ENCODE peak calls at places on chromosome 4, in nine cellular contexts. N, O, S, G, V, C, Y, M and T are unnamed samples.

GRCh38 chr4:16155503-16156169 is 70.6 kb downstream of the TAPT1 start:
- DNase-seq in M (no peak), S (no peak), G (no peak), N (peak), Y (no peak), C (no peak), V (no peak), O (no peak), T (no peak)

GRCh38 chr4:152539556-152540292 is 3.8 kb upstream of the FBXW7 start:
- DNase-seq in M (no peak), S (no peak), N (no peak), C (no peak), G (no peak), V (no peak), Y (no peak), O (no peak), T (no peak)

GRCh38 chr4:53321151-53321987 is 44.5 kb downstream of the SCFD2 start:
- DNase-seq in V (no peak), N (peak), M (no peak), Y (peak), C (no peak), G (no peak), O (no peak), S (no peak), T (no peak)

GRCh38 chr4:38179690-38180299 is 219.6 kb downstream of the PTTG2 start:
- DNase-seq in G (peak), V (peak), N (peak), S (peak), M (peak), O (peak), C (peak), Y (peak), T (no peak)

GRCh38 chr4:27360651-27361347 is 500.2 kb downstream of the STIM2 start:
- DNase-seq in Y (peak), N (peak), V (no peak), S (no peak), C (no peak), G (peak), O (no peak), M (no peak), T (no peak)

GRCh38 chr4:24514808-24515207 is 69.5 kb downstream of the DHX15 start:
- DNase-seq in Y (no peak), G (no peak), V (peak), O (no peak), M (no peak), N (peak), C (no peak), S (no peak), T (no peak)

GRCh38 chr4:166662266-166662843 is 571.9 kb downstream of the SPOCK3 start:
- DNase-seq in Y (no peak), O (no peak), M (no peak), C (no peak), S (no peak), G (no peak), N (no peak), V (no peak), T (peak)

GRCh38 chr4:39469429-39470077 is 10.7 kb downstream of the LIAS start:
- DNase-seq in O (no peak), G (peak), Y (peak), V (peak), S (no peak), N (peak), M (no peak), C (peak), T (peak)

GRCh38 chr4:94641702-94642560 is 115.8 kb upstream of the BMPR1B start:
- DNase-seq in Y (peak), G (no peak), N (peak), V (no peak), S (no peak), O (no peak), M (no peak), C (no peak), T (no peak)

GRCh38 chr4:72348701-72349100 is 220.3 kb downstream of the ADAMTS3 start:
- DNase-seq in C (no peak), M (no peak), Y (no peak), O (no peak), G (no peak), N (no peak), S (no peak), V (no peak), T (no peak)